ENCODE peak calls at places on chromosome 14, in ten cellular contexts. One of them, this sample, is unnamed.

GRCh38 chr14:101535808-101536207 is 25.5 kb upstream of the DIO3 start:
- DNase-seq in non-pigmented ciliary epithelial cell: no peak
- DNase-seq in T follicular helper cell: no peak
- DNase-seq in endothelial cell: no peak
- DNase-seq in ACHN: no peak
- DNase-seq in HEK293T: no peak
- DNase-seq in EH: no peak
- DNase-seq in Right ventricle myocardium superior: no peak
- DNase-seq in nucleus accumbens: no peak
- DNase-seq in GM13977: no peak
- DNase-seq in this sample: no peak

GRCh38 chr14:104882325-104882973 is 17.4 kb downstream of the CEP170B start:
- DNase-seq in non-pigmented ciliary epithelial cell: no peak
- DNase-seq in T follicular helper cell: no peak
- DNase-seq in endothelial cell: peak
- DNase-seq in ACHN: peak
- DNase-seq in HEK293T: no peak
- DNase-seq in EH: peak
- DNase-seq in Right ventricle myocardium superior: peak
- DNase-seq in nucleus accumbens: no peak
- DNase-seq in GM13977: peak
- DNase-seq in this sample: no peak

GRCh38 chr14:43898709-43899108 is 608.4 kb downstream of the FSCB start:
- DNase-seq in non-pigmented ciliary epithelial cell: no peak
- DNase-seq in T follicular helper cell: no peak
- DNase-seq in endothelial cell: no peak
- DNase-seq in ACHN: peak
- DNase-seq in HEK293T: no peak
- DNase-seq in EH: no peak
- DNase-seq in Right ventricle myocardium superior: no peak
- DNase-seq in nucleus accumbens: no peak
- DNase-seq in GM13977: no peak
- DNase-seq in this sample: no peak

GRCh38 chr14:55599250-55599879 is 19.4 kb downstream of the KTN1 start:
- DNase-seq in non-pigmented ciliary epithelial cell: no peak
- DNase-seq in T follicular helper cell: no peak
- DNase-seq in endothelial cell: no peak
- DNase-seq in ACHN: no peak
- DNase-seq in HEK293T: no peak
- DNase-seq in EH: no peak
- DNase-seq in Right ventricle myocardium superior: peak
- DNase-seq in nucleus accumbens: no peak
- DNase-seq in GM13977: no peak
- DNase-seq in this sample: no peak

GRCh38 chr14:92287987-92288386 is 35.0 kb upstream of the SLC24A4 start:
- DNase-seq in non-pigmented ciliary epithelial cell: no peak
- DNase-seq in T follicular helper cell: no peak
- DNase-seq in endothelial cell: no peak
- DNase-seq in ACHN: no peak
- DNase-seq in HEK293T: no peak
- DNase-seq in EH: no peak
- DNase-seq in Right ventricle myocardium superior: no peak
- DNase-seq in nucleus accumbens: no peak
- DNase-seq in GM13977: no peak
- DNase-seq in this sample: no peak

GRCh38 chr14:24177928-24178327 is 6.0 kb downstream of the REC8 start:
- DNase-seq in non-pigmented ciliary epithelial cell: no peak
- DNase-seq in T follicular helper cell: no peak
- DNase-seq in endothelial cell: no peak
- DNase-seq in ACHN: no peak
- DNase-seq in HEK293T: no peak
- DNase-seq in EH: no peak
- DNase-seq in Right ventricle myocardium superior: peak
- DNase-seq in nucleus accumbens: no peak
- DNase-seq in GM13977: no peak
- DNase-seq in this sample: no peak

GRCh38 chr14:68444449-68445168 is 348.3 kb downstream of the ZFP36L1 start:
- DNase-seq in non-pigmented ciliary epithelial cell: no peak
- DNase-seq in T follicular helper cell: no peak
- DNase-seq in endothelial cell: no peak
- DNase-seq in ACHN: peak
- DNase-seq in HEK293T: no peak
- DNase-seq in EH: peak
- DNase-seq in Right ventricle myocardium superior: peak
- DNase-seq in nucleus accumbens: no peak
- DNase-seq in GM13977: no peak
- DNase-seq in this sample: peak

GRCh38 chr14:100836961-100837811 is 11.3 kb downstream of the MEG3 start:
- DNase-seq in non-pigmented ciliary epithelial cell: no peak
- DNase-seq in T follicular helper cell: no peak
- DNase-seq in endothelial cell: no peak
- DNase-seq in ACHN: no peak
- DNase-seq in HEK293T: no peak
- DNase-seq in EH: no peak
- DNase-seq in Right ventricle myocardium superior: peak
- DNase-seq in nucleus accumbens: no peak
- DNase-seq in GM13977: no peak
- DNase-seq in this sample: no peak

GRCh38 chr14:61876362-61877049 is 114.3 kb downstream of the SNAPC1 start:
- DNase-seq in non-pigmented ciliary epithelial cell: no peak
- DNase-seq in T follicular helper cell: no peak
- DNase-seq in endothelial cell: no peak
- DNase-seq in ACHN: no peak
- DNase-seq in HEK293T: no peak
- DNase-seq in EH: no peak
- DNase-seq in Right ventricle myocardium superior: no peak
- DNase-seq in nucleus accumbens: no peak
- DNase-seq in GM13977: peak
- DNase-seq in this sample: no peak

GRCh38 chr14:102408729-102409128 is 46.0 kb downstream of the TECPR2 start:
- DNase-seq in non-pigmented ciliary epithelial cell: no peak
- DNase-seq in T follicular helper cell: no peak
- DNase-seq in endothelial cell: no peak
- DNase-seq in ACHN: no peak
- DNase-seq in HEK293T: no peak
- DNase-seq in EH: no peak
- DNase-seq in Right ventricle myocardium superior: no peak
- DNase-seq in nucleus accumbens: no peak
- DNase-seq in GM13977: no peak
- DNase-seq in this sample: no peak

GRCh38 chr14:73474952-73475351 is 15.8 kb upstream of the RIOX1 start:
- DNase-seq in non-pigmented ciliary epithelial cell: no peak
- DNase-seq in T follicular helper cell: no peak
- DNase-seq in endothelial cell: no peak
- DNase-seq in ACHN: no peak
- DNase-seq in HEK293T: no peak
- DNase-seq in EH: no peak
- DNase-seq in Right ventricle myocardium superior: no peak
- DNase-seq in nucleus accumbens: no peak
- DNase-seq in GM13977: no peak
- DNase-seq in this sample: no peak

GRCh38 chr14:101516401-101516800 is 44.9 kb upstream of the DIO3 start:
- DNase-seq in non-pigmented ciliary epithelial cell: no peak
- DNase-seq in T follicular helper cell: no peak
- DNase-seq in endothelial cell: no peak
- DNase-seq in ACHN: no peak
- DNase-seq in HEK293T: no peak
- DNase-seq in EH: no peak
- DNase-seq in Right ventricle myocardium superior: no peak
- DNase-seq in nucleus accumbens: no peak
- DNase-seq in GM13977: no peak
- DNase-seq in this sample: no peak